ENCODE peak calls at places on chromosomes 7 and 10, in eight cellular contexts. E is sigmoid colon, Q is breast epithelium, T is Panc1, I is HCT116, W is suprapubic skin, G is GM23338, J is GM12891. D is an unnamed sample.

GRCh38 chr10:11246752-11247467 is 229.2 kb downstream of the CELF2 start:
- DNase-seq in E (no peak), Q (no peak), T (no peak), I (no peak), W (no peak), G (no peak), J (peak), D (no peak)

GRCh38 chr10:35234073-35234472 is 102.2 kb upstream of the CCNY start:
- DNase-seq in E (no peak), Q (no peak), T (no peak), I (no peak), W (no peak), G (no peak), J (no peak), D (no peak)

GRCh38 chr7:56256108-56256507 is 139.9 kb upstream of the NUPR2 start:
- DNase-seq in E (no peak), Q (peak), T (no peak), I (no peak), W (no peak), G (no peak), J (no peak), D (no peak)

GRCh38 chr10:131201741-131202515 is 109.6 kb downstream of the TCERG1L start:
- DNase-seq in E (peak), Q (no peak), T (no peak), I (no peak), W (no peak), G (no peak), J (no peak), D (no peak)

GRCh38 chr7:103821105-103821504 is 168.4 kb downstream of the RELN start:
- DNase-seq in E (no peak), Q (no peak), T (no peak), I (no peak), W (no peak), G (no peak), J (no peak), D (no peak)

GRCh38 chr10:119020627-119020946 is 8.9 kb upstream of the NANOS1 start:
- DNase-seq in E (peak), Q (no peak), T (no peak), I (no peak), W (no peak), G (no peak), J (no peak), D (no peak)

GRCh38 chr10:127227663-127228062 is 31.3 kb upstream of the INSYN2A start:
- DNase-seq in E (no peak), Q (no peak), T (no peak), I (no peak), W (no peak), G (no peak), J (no peak), D (no peak)

GRCh38 chr7:150378115-150378852 is 846 bp upstream of the ZNF775 start:
- DNase-seq in E (peak), Q (peak), T (no peak), I (peak), W (no peak), G (peak), J (no peak), D (peak)

GRCh38 chr10:82908096-82908495 is 1033.1 kb downstream of the NRG3 start:
- DNase-seq in E (no peak), Q (no peak), T (no peak), I (no peak), W (no peak), G (no peak), J (no peak), D (no peak)

GRCh38 chr10:127474501-127474900 is 74.6 kb upstream of the NPS start:
- DNase-seq in E (no peak), Q (no peak), T (no peak), I (no peak), W (no peak), G (no peak), J (no peak), D (no peak)

GRCh38 chr10:91300011-91300575 is 79.6 kb downstream of the PCGF5 start:
- DNase-seq in E (no peak), Q (no peak), T (no peak), I (no peak), W (no peak), G (no peak), J (no peak), D (no peak)

GRCh38 chr10:58320351-58321065 is 14.3 kb upstream of the UBE2D1 start:
- DNase-seq in E (no peak), Q (no peak), T (no peak), I (no peak), W (no peak), G (no peak), J (no peak), D (no peak)

GRCh38 chr10:43024942-43025700 is 51.7 kb upstream of the RET start:
- DNase-seq in E (no peak), Q (no peak), T (no peak), I (no peak), W (no peak), G (no peak), J (no peak), D (no peak)

GRCh38 chr7:151866028-151866427 is 10.9 kb downstream of the PRKAG2 start:
- DNase-seq in E (no peak), Q (no peak), T (no peak), I (no peak), W (no peak), G (no peak), J (no peak), D (no peak)

GRCh38 chr10:12165992-12166775 is 29.5 kb downstream of the NUDT5 start:
- DNase-seq in E (no peak), Q (no peak), T (no peak), I (no peak), W (no peak), G (no peak), J (no peak), D (no peak)

GRCh38 chr7:36838616-36839015 is 114.3 kb upstream of the AOAH start:
- DNase-seq in E (no peak), Q (no peak), T (no peak), I (no peak), W (no peak), G (no peak), J (no peak), D (no peak)

GRCh38 chr10:65570143-65571010 is 1355.5 kb upstream of the LRRTM3 start:
- DNase-seq in E (no peak), Q (peak), T (no peak), I (peak), W (no peak), G (peak), J (no peak), D (peak)

GRCh38 chr10:29379208-29379607 is 90.3 kb downstream of the LYZL1 start:
- DNase-seq in E (no peak), Q (no peak), T (no peak), I (no peak), W (no peak), G (no peak), J (no peak), D (no peak)

GRCh38 chr7:124029789-124030188 is 3.1 kb downstream of the TMEM229A start:
- DNase-seq in E (no peak), Q (no peak), T (no peak), I (no peak), W (no peak), G (peak), J (no peak), D (no peak)

GRCh38 chr10:95841711-95842498 is 65.9 kb upstream of the CC2D2B start:
- DNase-seq in E (no peak), Q (no peak), T (no peak), I (peak), W (no peak), G (peak), J (no peak), D (peak)

GRCh38 chr10:68154211-68154497 is 44.9 kb downstream of the MYPN start:
- DNase-seq in E (no peak), Q (no peak), T (no peak), I (no peak), W (no peak), G (peak), J (no peak), D (no peak)

GRCh38 chr10:35493196-35494118 is 111.7 kb upstream of the GJD4 start:
- DNase-seq in E (no peak), Q (no peak), T (no peak), I (no peak), W (no peak), G (no peak), J (no peak), D (peak)

DNA sequence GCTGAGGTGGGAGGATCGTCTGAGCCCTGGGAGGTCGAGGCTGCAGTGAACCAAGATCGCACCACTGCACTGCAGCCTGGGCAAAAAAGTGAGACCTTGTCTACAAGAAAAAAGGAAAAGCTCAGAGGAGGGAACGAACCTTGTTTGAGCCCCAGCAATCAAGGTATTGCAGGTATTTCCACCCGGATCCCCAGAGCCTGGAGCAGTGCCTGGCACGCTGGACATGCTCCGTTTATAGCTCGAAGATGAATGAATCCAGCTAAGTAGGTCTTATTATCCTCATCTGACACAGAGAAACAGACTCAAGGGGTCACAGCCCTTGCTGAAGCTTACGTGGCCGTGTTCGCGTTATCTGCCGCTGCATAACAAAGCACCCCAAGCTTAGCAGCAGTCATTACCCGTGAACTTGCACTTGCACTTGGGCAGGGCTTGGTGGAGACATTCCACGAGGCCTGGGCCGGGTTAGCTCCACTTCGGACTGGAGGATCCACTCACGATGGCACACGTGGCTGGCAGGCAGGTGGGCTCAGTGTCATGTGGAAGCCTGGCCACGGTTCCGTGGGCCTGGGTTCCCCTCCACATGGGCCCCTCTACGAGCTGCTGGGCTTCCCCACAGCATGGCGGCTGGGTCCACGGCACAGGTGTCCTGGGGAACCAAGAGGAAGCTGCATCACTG is 3.2 kb upstream of the COX19 start:
- DNase-seq in E (no peak), Q (no peak), T (no peak), I (no peak), W (no peak), G (no peak), J (no peak), D (no peak)
- TF ChIP-seq POLR2AphosphoS5 in E (no peak), Q (no peak), T (no peak), I (no peak), W (no peak), G (no peak), J (no peak), D (no peak)

GRCh38 chr7:30888783-30889182 is 22.9 kb upstream of the AQP1 start:
- DNase-seq in E (peak), Q (no peak), T (no peak), I (no peak), W (no peak), G (no peak), J (no peak), D (no peak)
- TF ChIP-seq POLR2AphosphoS5 in E (no peak), Q (no peak), T (no peak), I (no peak), W (no peak), G (no peak), J (no peak), D (no peak)

GRCh38 chr7:6250364-6250833 is 22.0 kb downstream of the CYTH3 start:
- DNase-seq in E (no peak), Q (no peak), T (no peak), I (no peak), W (no peak), G (no peak), J (no peak), D (no peak)
- TF ChIP-seq POLR2AphosphoS5 in E (no peak), Q (no peak), T (no peak), I (no peak), W (no peak), G (no peak), J (peak), D (no peak)

DNA sequence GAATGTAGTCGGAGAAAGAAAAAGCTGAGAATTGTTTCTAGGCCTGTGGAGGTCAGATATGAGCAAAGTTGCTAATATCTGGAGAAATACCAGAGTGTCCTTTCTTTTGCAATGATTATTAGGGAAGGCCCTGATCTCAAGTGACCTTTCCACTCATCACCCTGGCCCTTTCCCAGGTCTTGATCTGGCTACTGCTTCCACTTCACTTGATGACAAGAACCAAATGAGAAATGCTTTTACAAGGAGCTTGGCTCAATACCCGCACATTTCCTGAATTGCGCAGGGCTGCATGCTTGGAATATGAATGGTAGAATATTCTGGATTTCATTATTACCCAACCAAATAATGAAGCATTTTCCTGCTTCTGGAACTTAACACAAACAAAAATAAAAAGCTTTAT is 104.6 kb downstream of the ITGB8 start:
- DNase-seq in E (peak), Q (no peak), T (no peak), I (no peak), W (peak), G (no peak), J (no peak), D (peak)
- TF ChIP-seq POLR2AphosphoS5 in E (peak), Q (no peak), T (no peak), I (no peak), W (no peak), G (no peak), J (no peak), D (no peak)

DNA sequence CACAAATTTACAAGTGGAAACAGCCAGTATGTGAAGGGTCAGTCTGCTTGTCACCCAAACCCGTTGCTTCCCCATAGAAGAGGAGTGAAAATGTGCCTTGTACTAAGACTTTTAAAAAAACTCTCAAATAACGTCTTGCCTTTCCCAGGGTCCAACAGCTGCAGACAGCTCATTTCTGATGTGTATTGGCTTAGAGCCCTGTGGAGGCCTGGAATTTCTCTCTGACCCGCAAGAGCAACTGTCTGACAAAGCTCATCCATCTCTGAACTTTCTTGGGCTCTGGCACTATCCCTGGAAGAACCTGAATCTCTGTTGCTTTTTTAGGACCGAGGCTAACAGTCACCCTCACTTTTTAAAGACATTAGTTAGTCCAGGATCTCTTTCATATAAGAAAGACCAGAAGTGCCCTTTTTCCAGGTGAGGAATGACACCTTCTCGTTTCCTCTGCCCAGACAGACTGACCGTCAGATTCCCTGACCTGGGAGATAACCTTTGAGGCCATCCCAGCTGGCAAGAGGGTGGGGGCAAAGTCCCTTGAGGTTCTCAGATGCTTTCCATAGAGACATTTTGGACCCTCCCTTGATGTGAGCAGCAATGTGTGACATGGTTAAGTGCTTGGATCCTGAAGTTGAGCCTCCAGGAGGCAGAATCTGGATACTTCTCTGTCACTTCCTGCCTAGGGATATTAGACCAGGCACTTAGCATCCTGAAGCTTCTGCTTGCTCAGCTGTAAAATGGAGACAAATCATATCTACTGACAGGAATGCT is 4.4 kb upstream of the NODAL start:
- DNase-seq in E (peak), Q (no peak), T (no peak), I (no peak), W (no peak), G (peak), J (no peak), D (no peak)
- TF ChIP-seq POLR2AphosphoS5 in E (peak), Q (no peak), T (no peak), I (no peak), W (no peak), G (no peak), J (no peak), D (no peak)

GRCh38 chr10:102629661-102630614 is 14.3 kb upstream of the TRIM8 start:
- DNase-seq in E (peak), Q (no peak), T (no peak), I (no peak), W (no peak), G (peak), J (no peak), D (no peak)
- TF ChIP-seq POLR2AphosphoS5 in E (no peak), Q (no peak), T (no peak), I (peak), W (no peak), G (no peak), J (no peak), D (no peak)

D was measured in transverse colon.